ENCODE peak calls at places on chromosomes 3 and 15, in eight cellular contexts. Q is fibroblast of lung, Y is keratinocyte, B is A549, J is endothelial cell of umbilical vein, M is MM.1S, D is GM23338, X is PC-3. G is an unnamed sample.

GRCh38 chr3:53224536-53224935 is 31.3 kb downstream of the TKT start:
- DNase-seq in Q (no peak), Y (no peak), B (no peak), J (no peak), M (no peak), D (no peak), X (no peak), G (no peak)

GRCh38 chr15:80233511-80234080 is 18.4 kb downstream of the CTXND1 start:
- DNase-seq in Q (no peak), Y (no peak), B (no peak), J (no peak), M (no peak), D (no peak), X (no peak), G (no peak)

GRCh38 chr15:91228391-91228790 is 128.3 kb downstream of the SV2B start:
- DNase-seq in Q (no peak), Y (no peak), B (no peak), J (no peak), M (no peak), D (no peak), X (no peak), G (no peak)

GRCh38 chr15:39931615-39932014 is 2.3 kb upstream of the EIF2AK4 start:
- DNase-seq in Q (peak; percentile 44), Y (no peak), B (no peak), J (no peak), M (no peak), D (no peak), X (peak; percentile 48), G (no peak)

GRCh38 chr15:60370804-60371700 is 26.7 kb downstream of the ANXA2 start:
- DNase-seq in Q (peak; percentile 97), Y (no peak), B (peak; percentile 98), J (peak; percentile 99), M (no peak), D (no peak), X (peak; percentile 97), G (peak; percentile 95)

GRCh38 chr15:60798821-60799220 is 319.9 kb upstream of the ICE2 start:
- DNase-seq in Q (peak; percentile 59), Y (no peak), B (no peak), J (no peak), M (no peak), D (no peak), X (no peak), G (peak; percentile 72)

GRCh38 chr3:124601189-124601588 is 129.1 kb upstream of the UMPS start:
- DNase-seq in Q (peak; percentile 27), Y (no peak), B (no peak), J (no peak), M (no peak), D (no peak), X (peak; percentile 94), G (peak; percentile 56)

GRCh38 chr15:75130597-75131268 is 70.9 kb upstream of the C15orf39 start:
- DNase-seq in Q (no peak), Y (no peak), B (no peak), J (no peak), M (peak; percentile 91), D (no peak), X (no peak), G (no peak)

GRCh38 chr3:53493618-53493996 is 804 bp upstream of the CACNA1D start:
- DNase-seq in Q (no peak), Y (no peak), B (no peak), J (no peak), M (no peak), D (peak; percentile 35), X (no peak), G (no peak)

GRCh38 chr15:71279757-71280141 is 164.5 kb downstream of the THSD4 start:
- DNase-seq in Q (no peak), Y (no peak), B (no peak), J (no peak), M (no peak), D (no peak), X (no peak), G (no peak)

GRCh38 chr3:172616061-172616461 is 92.8 kb upstream of the TNFSF10 start:
- DNase-seq in Q (peak; percentile 30), Y (no peak), B (no peak), J (no peak), M (peak; percentile 53), D (no peak), X (no peak), G (no peak)

GRCh38 chr3:188584162-188584529 is 430.2 kb downstream of the LPP start:
- DNase-seq in Q (peak; percentile 77), Y (no peak), B (peak; percentile 45), J (peak; percentile 78), M (no peak), D (peak; percentile 4), X (peak; percentile 68), G (peak; percentile 82)

GRCh38 chr15:94259121-94259776 is 27.9 kb downstream of the MCTP2 start:
- DNase-seq in Q (peak; percentile 25), Y (no peak), B (no peak), J (no peak), M (no peak), D (no peak), X (no peak), G (no peak)

GRCh38 chr3:186360779-186361178 is 1.3 kb downstream of the DGKG start:
- DNase-seq in Q (no peak), Y (no peak), B (no peak), J (no peak), M (no peak), D (peak; percentile 65), X (no peak), G (no peak)

GRCh38 chr3:160049570-160049969 is 60.9 kb downstream of the IL12A start:
- DNase-seq in Q (no peak), Y (no peak), B (no peak), J (no peak), M (no peak), D (no peak), X (no peak), G (no peak)

GRCh38 chr15:22969512-22969911 is 10.7 kb downstream of the CYFIP1 start:
- DNase-seq in Q (no peak), Y (no peak), B (no peak), J (no peak), M (no peak), D (no peak), X (no peak), G (no peak)

GRCh38 chr3:184378650-184379374 is 805 bp upstream of the THPO start:
- DNase-seq in Q (no peak), Y (no peak), B (no peak), J (no peak), M (no peak), D (no peak), X (no peak), G (no peak)

DNA sequence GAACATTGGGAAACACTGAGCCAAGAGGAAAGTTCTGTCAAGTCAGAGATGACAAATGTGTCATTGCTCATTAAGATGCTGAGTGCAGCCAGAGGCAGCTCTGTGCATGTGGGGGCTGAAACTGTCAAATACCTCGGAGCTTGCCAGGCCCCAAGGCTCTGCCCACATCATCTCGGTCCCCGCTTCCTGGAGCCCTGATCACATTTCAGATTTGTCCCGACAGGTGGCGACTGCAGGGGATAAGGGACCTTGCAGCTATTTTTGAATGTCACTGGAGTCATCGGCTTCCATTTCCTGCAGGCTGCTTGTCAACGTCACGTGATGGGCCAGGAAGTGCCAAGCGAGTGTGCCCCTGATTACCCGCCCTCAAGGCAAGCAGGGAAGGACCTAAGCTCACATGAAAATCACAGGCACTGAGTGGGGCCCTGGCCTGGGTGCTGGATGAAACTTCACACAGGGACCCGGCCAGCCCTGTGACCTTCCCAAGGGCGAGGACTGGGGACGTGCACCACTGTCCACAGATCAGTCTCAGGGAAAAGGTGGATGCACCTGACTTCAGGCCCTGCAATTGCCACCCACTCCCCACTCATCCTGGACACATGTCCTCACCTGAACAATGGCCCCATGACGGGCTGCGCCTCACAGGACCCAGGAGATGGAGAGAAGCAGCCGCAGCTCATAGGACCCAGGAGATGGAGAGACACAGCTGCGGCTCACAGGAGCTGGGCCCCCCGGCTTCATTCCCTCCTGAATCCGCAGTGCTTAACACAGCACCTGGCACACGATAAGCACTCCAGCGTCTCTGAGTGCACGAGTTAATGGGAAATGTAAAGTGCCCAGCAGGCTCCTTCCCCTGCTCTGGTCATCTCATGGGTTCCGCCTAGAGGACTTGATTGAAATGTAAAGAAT is 73.4 kb downstream of the NUP210 start:
- DNase-seq in Q (no peak), Y (no peak), B (no peak), J (no peak), M (no peak), D (peak; percentile 78), X (no peak), G (no peak)
- TF ChIP-seq CTCF in Q (no peak), Y (no peak), B (no peak), J (no peak), M (no peak), D (peak; percentile 35), X (no peak), G (peak; percentile 23)

DNA sequence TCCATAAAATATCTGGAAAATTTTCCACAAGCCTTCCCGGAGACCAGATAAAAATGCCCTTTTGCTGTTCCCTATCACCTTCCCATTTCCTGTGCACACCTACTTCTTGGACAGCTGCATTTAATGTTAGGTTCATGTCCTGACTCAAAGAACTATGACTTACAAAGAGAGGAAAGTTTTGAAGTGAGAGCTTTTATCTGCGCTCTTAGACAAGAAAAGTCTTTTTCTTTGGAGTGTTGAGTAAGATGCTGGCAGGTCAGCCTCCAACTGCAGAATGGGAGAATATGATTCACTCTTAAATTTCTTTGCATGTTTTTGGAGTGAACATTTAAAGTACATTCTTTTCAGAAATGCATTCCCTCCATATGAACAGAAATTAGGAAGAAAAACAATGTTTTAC is 147.3 kb upstream of the DPH6 start:
- DNase-seq in Q (peak; percentile 25), Y (no peak), B (no peak), J (peak; percentile 34), M (no peak), D (no peak), X (no peak), G (no peak)
- H3K4me2 ChIP-seq in Q (no peak overlapping the region), Y (no peak overlapping the region), B (no peak overlapping the region), J (peak overlapping the region; percentile 74), M (no peak overlapping the region), D (no peak overlapping the region), X (no peak overlapping the region), G (no peak overlapping the region)

GRCh38 chr3:34017757-34018156 is 219.3 kb downstream of the PDCD6IP start:
- DNase-seq in Q (no peak), Y (no peak), B (no peak), J (no peak), M (no peak), D (no peak), X (no peak), G (no peak)

GRCh38 chr3:34012102-34012461 is 213.7 kb downstream of the PDCD6IP start:
- DNase-seq in Q (peak; percentile 98), Y (peak; percentile 41), B (peak; percentile 97), J (peak; percentile 74), M (no peak), D (no peak), X (peak; percentile 98), G (peak; percentile 93)

GRCh38 chr3:34013818-34014576 is 215.6 kb downstream of the PDCD6IP start:
- DNase-seq in Q (no peak), Y (no peak), B (peak; percentile 22), J (no peak), M (no peak), D (no peak), X (no peak), G (no peak)

GRCh38 chr3:34016925-34017592 is 218.6 kb downstream of the PDCD6IP start:
- DNase-seq in Q (no peak), Y (no peak), B (no peak), J (no peak), M (peak; percentile 59), D (no peak), X (no peak), G (peak; percentile 71)

GRCh38 chr3:34015204-34016142 is 217.0 kb downstream of the PDCD6IP start:
- DNase-seq in Q (peak; percentile 51), Y (no peak), B (peak; percentile 41), J (no peak), M (no peak), D (peak; percentile 79), X (peak; percentile 42), G (no peak)
- TF ChIP-seq CTCF in Q (peak; percentile 22), Y (peak; percentile 11), B (peak; percentile 29), J (peak; percentile 7), M (peak; percentile 12), D (peak; percentile 77), X (peak; percentile 65), G (peak; percentile 2)

GRCh38 chr3:150610785-150611184 is 7.7 kb downstream of the SELENOT start:
- DNase-seq in Q (peak; percentile 42), Y (no peak), B (no peak), J (no peak), M (no peak), D (no peak), X (no peak), G (peak; percentile 24)
- H3K4me2 ChIP-seq in Q (no peak overlapping the region), Y (no peak overlapping the region), B (no peak overlapping the region), J (no peak overlapping the region), M (peak overlapping the region; percentile 52), D (no peak overlapping the region), X (no peak overlapping the region), G (no peak overlapping the region)